ENCODE peak calls at places on chromosomes 1 and 21, in four cellular contexts. M, N, E and Z are unnamed samples.
A peak's percentile ranks its signal among the peaks of the same experiment; 100 is the strongest.

GRCh38 chr1:147762233-147763024 is 2.0 kb upstream of the GJA5 start:
- DNase-seq in M (no peak), N (no peak), E (no peak), Z (no peak)

GRCh38 chr21:45243603-45244002 is 44.1 kb downstream of the POFUT2 start:
- DNase-seq in M (no peak), N (no peak), E (no peak), Z (no peak)

GRCh38 chr1:24142546-24143431 is at the start of gene IL22RA1:
- DNase-seq in M (peak; percentile 90), N (no peak), E (peak; percentile 12), Z (no peak)

GRCh38 chr1:82177190-82177589 is 376.5 kb downstream of the ADGRL2 start:
- DNase-seq in M (no peak), N (no peak), E (no peak), Z (no peak)

GRCh38 chr1:11783556-11783955 is 21.6 kb downstream of the C1orf167 start:
- DNase-seq in M (no peak), N (no peak), E (no peak), Z (no peak)

GRCh38 chr1:35883681-35884155 is 709 bp downstream of the AGO1 start:
- DNase-seq in M (peak; percentile 64), N (peak; percentile 30), E (no peak), Z (no peak)

GRCh38 chr1:66359815-66360214 is 174.1 kb upstream of the SGIP1 start:
- DNase-seq in M (no peak), N (no peak), E (no peak), Z (no peak)

GRCh38 chr21:30193201-30193600 is 22.7 kb downstream of the CLDN8 start:
- DNase-seq in M (no peak), N (no peak), E (no peak), Z (no peak)

GRCh38 chr1:59061876-59062275 is 235.0 kb upstream of the FGGY start:
- DNase-seq in M (peak; percentile 43), N (peak; percentile 88), E (peak; percentile 93), Z (peak; percentile 64)

GRCh38 chr1:169731446-169731845 is 2.4 kb downstream of the SELE start:
- DNase-seq in M (no peak), N (no peak), E (no peak), Z (no peak)

GRCh38 chr21:34948157-34948556 is 100.9 kb downstream of the RUNX1 start:
- DNase-seq in M (no peak), N (no peak), E (no peak), Z (no peak)

GRCh38 chr1:1021860-1022259 is 1.9 kb downstream of the AGRN start:
- DNase-seq in M (no peak), N (no peak), E (peak; percentile 61), Z (no peak)

GRCh38 chr1:44170281-44170823 is 28.9 kb upstream of the KLF18 start:
- DNase-seq in M (no peak), N (no peak), E (no peak), Z (no peak)

GRCh38 chr1:44168520-44169098 is 27.2 kb upstream of the KLF18 start:
- DNase-seq in M (no peak), N (no peak), E (no peak), Z (no peak)
- TF ChIP-seq CTCF in M (no peak), N (no peak), E (no peak), Z (no peak)

GRCh38 chr1:100535264-100535663 is 2.7 kb upstream of the GPR88 start:
- DNase-seq in M (no peak), N (no peak), E (no peak), Z (no peak)

GRCh38 chr1:100532645-100533044 is 5.3 kb upstream of the GPR88 start:
- DNase-seq in M (no peak), N (no peak), E (no peak), Z (no peak)

GRCh38 chr1:100539836-100540536 is 2.0 kb downstream of the GPR88 start:
- DNase-seq in M (no peak), N (no peak), E (no peak), Z (no peak)

GRCh38 chr1:100538935-100539835 is 1.2 kb downstream of the GPR88 start:
- DNase-seq in M (no peak), N (no peak), E (no peak), Z (no peak)

GRCh38 chr1:100536031-100536430 is 1.9 kb upstream of the GPR88 start:
- DNase-seq in M (no peak), N (no peak), E (no peak), Z (no peak)
- H3K4me3 ChIP-seq in M (no peak overlapping the region), N (no peak overlapping the region), E (no peak overlapping the region), Z (no peak overlapping the region)

DNA sequence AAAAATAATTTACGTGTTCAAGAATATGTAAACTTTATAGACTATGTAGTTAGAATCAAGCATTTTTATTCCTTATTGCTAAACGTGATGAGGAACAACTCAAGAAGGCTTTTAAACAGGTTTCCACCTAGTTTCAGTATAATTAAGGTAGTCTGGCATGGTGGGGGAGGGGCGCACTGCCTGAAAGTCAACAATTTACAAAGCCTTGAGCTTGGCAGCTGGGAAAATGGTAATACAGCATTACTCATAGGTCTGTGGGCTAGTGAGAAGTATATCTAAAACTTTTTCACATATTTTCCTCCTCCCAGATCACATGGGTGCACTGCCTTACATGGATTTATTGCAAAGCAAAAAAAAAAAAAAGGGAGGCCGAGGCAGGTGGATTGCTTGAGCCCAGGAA is 75.2 kb downstream of the EVI5 start:
- DNase-seq in M (no peak), N (no peak), E (peak; percentile 73), Z (peak; percentile 36)
- TF ChIP-seq CTCF in M (no peak), N (no peak), E (no peak), Z (no peak)

GRCh38 chr1:93615201-93616150 is 66.2 kb downstream of the BCAR3 start:
- DNase-seq in M (peak; percentile 38), N (no peak), E (peak; percentile 71), Z (no peak)
- H3K4me3 ChIP-seq in M (no peak overlapping the region), N (no peak overlapping the region), E (no peak overlapping the region), Z (no peak overlapping the region)

DNA sequence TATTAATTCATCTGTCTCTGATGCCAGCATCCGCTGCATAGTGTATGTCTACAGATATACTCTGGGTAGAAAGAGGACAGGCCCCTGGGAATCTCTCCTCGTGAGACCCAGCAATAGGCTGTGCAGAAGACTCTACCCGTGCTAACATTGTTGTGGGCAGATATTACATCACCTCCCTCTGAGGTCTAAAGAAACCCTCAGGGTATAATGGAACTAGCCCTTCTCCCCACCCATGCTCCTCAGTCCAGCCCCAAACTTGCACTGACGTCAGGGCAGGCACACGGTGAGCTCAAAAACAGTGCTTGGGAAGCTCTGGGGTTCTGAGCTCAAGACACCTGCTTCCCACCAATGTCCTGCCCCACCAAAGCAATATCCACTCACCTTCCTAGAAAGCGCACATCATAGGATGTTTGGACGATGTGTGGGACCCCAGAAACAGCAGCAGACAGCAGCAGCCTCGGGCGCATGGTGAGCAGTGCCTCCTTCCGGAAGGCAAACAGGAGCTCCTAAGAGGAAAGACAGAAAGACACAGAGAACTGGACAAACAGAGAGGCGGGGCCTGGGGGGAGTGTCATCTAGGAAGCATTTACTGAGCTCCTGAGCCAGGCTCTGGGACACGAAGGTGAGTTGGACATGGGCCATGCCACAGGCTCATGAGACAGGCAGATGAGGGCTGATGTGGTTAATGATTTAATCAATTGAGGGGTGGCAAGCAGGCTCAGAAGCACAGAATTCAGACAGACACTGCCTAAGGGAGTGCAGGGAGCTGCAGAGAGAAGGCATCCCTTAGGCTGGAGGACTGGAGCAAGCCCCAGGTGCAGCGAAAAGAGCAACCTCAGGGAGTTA is 4.8 kb downstream of the OVGP1 start:
- DNase-seq in M (peak; percentile 87), N (no peak), E (no peak), Z (no peak)
- TF ChIP-seq CTCF in M (no peak), N (no peak), E (no peak), Z (no peak)

GRCh38 chr1:29732438-29732837 is 496.1 kb downstream of the PTPRU start:
- DNase-seq in M (no peak), N (no peak), E (no peak), Z (no peak)

GRCh38 chr1:29725262-29725661 is 488.9 kb downstream of the PTPRU start:
- DNase-seq in M (no peak), N (no peak), E (no peak), Z (no peak)

GRCh38 chr1:29729281-29729680 is 493.0 kb downstream of the PTPRU start:
- DNase-seq in M (no peak), N (no peak), E (no peak), Z (no peak)

GRCh38 chr1:29728703-29729102 is 492.4 kb downstream of the PTPRU start:
- DNase-seq in M (no peak), N (no peak), E (no peak), Z (no peak)
- H3K4me3 ChIP-seq in M (no peak overlapping the region), N (no peak overlapping the region), E (no peak overlapping the region), Z (no peak overlapping the region)

GRCh38 chr1:6396998-6397397 is 3.4 kb upstream of the ACOT7 start:
- DNase-seq in M (no peak), N (no peak), E (no peak), Z (no peak)
- TF ChIP-seq CTCF in M (no peak), N (no peak), E (peak; percentile 37), Z (no peak)

GRCh38 chr1:41707793-41708192 is 210.9 kb downstream of the HIVEP3 start:
- DNase-seq in M (no peak), N (no peak), E (no peak), Z (no peak)
- H3K4me3 ChIP-seq in M (no peak overlapping the region), N (no peak overlapping the region), E (no peak overlapping the region), Z (no peak overlapping the region)

GRCh38 chr1:175845985-175846384 is 102.6 kb upstream of the TNR start:
- DNase-seq in M (no peak), N (no peak), E (no peak), Z (no peak)

GRCh38 chr1:175841613-175842234 is 98.3 kb upstream of the TNR start:
- DNase-seq in M (no peak), N (no peak), E (no peak), Z (no peak)

GRCh38 chr1:175845371-175845770 is 102.0 kb upstream of the TNR start:
- DNase-seq in M (no peak), N (no peak), E (no peak), Z (no peak)

GRCh38 chr1:175842545-175842944 is 99.2 kb upstream of the TNR start:
- DNase-seq in M (no peak), N (no peak), E (no peak), Z (no peak)

GRCh38 chr1:175844877-175845276 is 101.5 kb upstream of the TNR start:
- DNase-seq in M (no peak), N (no peak), E (no peak), Z (no peak)
- TF ChIP-seq CTCF in M (no peak), N (no peak), E (no peak), Z (no peak)

GRCh38 chr1:228084797-228085196 is 2.3 kb downstream of the ARF1 start:
- DNase-seq in M (no peak), N (no peak), E (no peak), Z (no peak)
- H3K4me3 ChIP-seq in M (peak overlapping the region; percentile 92), N (peak overlapping the region; percentile 87), E (peak overlapping the region; percentile 99), Z (peak overlapping the region; percentile 89)